ENCODE peak calls at places on chromosomes 12 and 14, in seven cellular contexts. X is small intestine; B is AG04450; F is trophoblast cell; T is CD8-positive, alpha-beta T cell; V is skeletal muscle cell; G is tibial nerve. L is an unnamed sample.

GRCh38 chr14:91613459-91614145 is 103.5 kb upstream of the PPP4R3A start:
- DNase-seq in X (no peak), B (no peak), F (no peak), T (no peak), V (no peak), G (no peak), L (no peak)

GRCh38 chr12:10397311-10397710 is 7.5 kb upstream of the KLRK1 start:
- DNase-seq in X (no peak), B (no peak), F (no peak), T (no peak), V (no peak), G (no peak), L (no peak)

GRCh38 chr12:62260733-62261683 is 804 bp downstream of the USP15 start:
- DNase-seq in X (peak), B (no peak), F (peak), T (peak), V (no peak), G (peak), L (peak)

GRCh38 chr14:105138551-105139111 is 29.9 kb downstream of the JAG2 start:
- DNase-seq in X (no peak), B (no peak), F (no peak), T (no peak), V (no peak), G (no peak), L (peak)

GRCh38 chr12:31557707-31558106 is 33.2 kb downstream of the DENND5B start:
- DNase-seq in X (no peak), B (no peak), F (no peak), T (no peak), V (no peak), G (no peak), L (no peak)

GRCh38 chr12:108572166-108572790 is 9.9 kb downstream of the ISCU start:
- DNase-seq in X (no peak), B (no peak), F (no peak), T (no peak), V (no peak), G (no peak), L (no peak)

GRCh38 chr12:65953621-65954020 is 129.3 kb downstream of the HMGA2 start:
- DNase-seq in X (no peak), B (peak), F (no peak), T (no peak), V (no peak), G (no peak), L (no peak)

GRCh38 chr14:51228890-51229289 is 11.2 kb upstream of the TMX1 start:
- DNase-seq in X (no peak), B (no peak), F (no peak), T (no peak), V (no peak), G (no peak), L (no peak)

GRCh38 chr12:77995436-77996167 is 164.9 kb downstream of the NAV3 start:
- DNase-seq in X (no peak), B (peak), F (no peak), T (no peak), V (peak), G (no peak), L (no peak)

GRCh38 chr12:9335867-9336266 is 127.7 kb upstream of the PZP start:
- DNase-seq in X (no peak), B (no peak), F (no peak), T (no peak), V (no peak), G (no peak), L (no peak)

GRCh38 chr14:74038015-74038859 is 19.1 kb downstream of the BBOF1 start:
- DNase-seq in X (peak), B (no peak), F (peak), T (no peak), V (no peak), G (peak), L (no peak)

GRCh38 chr14:100555436-100556067 is 31.7 kb downstream of the BEGAIN start:
- DNase-seq in X (no peak), B (no peak), F (no peak), T (no peak), V (no peak), G (no peak), L (no peak)

GRCh38 chr14:54356172-54356571 is 40.6 kb upstream of the CDKN3 start:
- DNase-seq in X (no peak), B (no peak), F (no peak), T (no peak), V (peak), G (no peak), L (no peak)

GRCh38 chr12:120249875-120250795 is 15.4 kb downstream of the PXN start:
- DNase-seq in X (no peak), B (no peak), F (peak), T (no peak), V (no peak), G (peak), L (peak)

GRCh38 chr12:89243786-89244185 is 108.5 kb downstream of the DUSP6 start:
- DNase-seq in X (no peak), B (no peak), F (peak), T (no peak), V (no peak), G (no peak), L (no peak)

GRCh38 chr12:90086281-90086680 is 377.6 kb upstream of the ATP2B1 start:
- DNase-seq in X (no peak), B (no peak), F (peak), T (no peak), V (no peak), G (no peak), L (no peak)

GRCh38 chr12:14770495-14771313 is 32.6 kb downstream of the WBP11 start:
- DNase-seq in X (peak), B (peak), F (peak), T (peak), V (peak), G (peak), L (peak)

GRCh38 chr12:57093412-57094193 is 4.7 kb downstream of the NAB2 start:
- DNase-seq in X (no peak), B (peak), F (peak), T (no peak), V (peak), G (peak), L (no peak)
- H3K4me3 ChIP-seq in X (no peak), B (peak), F (no peak), T (peak), V (peak), G (no peak), L (no peak)

GRCh38 chr14:102501751-102502315 is 7.7 kb downstream of the ANKRD9 start:
- DNase-seq in X (no peak), B (no peak), F (peak), T (no peak), V (no peak), G (no peak), L (no peak)

GRCh38 chr14:102498678-102499265 is 10.8 kb downstream of the ANKRD9 start:
- DNase-seq in X (no peak), B (no peak), F (no peak), T (no peak), V (no peak), G (no peak), L (no peak)

GRCh38 chr14:102499401-102500189 is 10.0 kb downstream of the ANKRD9 start:
- DNase-seq in X (no peak), B (no peak), F (no peak), T (no peak), V (no peak), G (no peak), L (no peak)

GRCh38 chr14:102500724-102501123 is 8.9 kb downstream of the ANKRD9 start:
- DNase-seq in X (no peak), B (no peak), F (no peak), T (no peak), V (no peak), G (no peak), L (no peak)

GRCh38 chr14:102500190-102500661 is 9.3 kb downstream of the ANKRD9 start:
- DNase-seq in X (no peak), B (no peak), F (peak), T (no peak), V (peak), G (peak), L (peak)
- H3K4me3 ChIP-seq in X (no peak), B (no peak), F (no peak), T (no peak), V (no peak), G (no peak), L (no peak)

DNA sequence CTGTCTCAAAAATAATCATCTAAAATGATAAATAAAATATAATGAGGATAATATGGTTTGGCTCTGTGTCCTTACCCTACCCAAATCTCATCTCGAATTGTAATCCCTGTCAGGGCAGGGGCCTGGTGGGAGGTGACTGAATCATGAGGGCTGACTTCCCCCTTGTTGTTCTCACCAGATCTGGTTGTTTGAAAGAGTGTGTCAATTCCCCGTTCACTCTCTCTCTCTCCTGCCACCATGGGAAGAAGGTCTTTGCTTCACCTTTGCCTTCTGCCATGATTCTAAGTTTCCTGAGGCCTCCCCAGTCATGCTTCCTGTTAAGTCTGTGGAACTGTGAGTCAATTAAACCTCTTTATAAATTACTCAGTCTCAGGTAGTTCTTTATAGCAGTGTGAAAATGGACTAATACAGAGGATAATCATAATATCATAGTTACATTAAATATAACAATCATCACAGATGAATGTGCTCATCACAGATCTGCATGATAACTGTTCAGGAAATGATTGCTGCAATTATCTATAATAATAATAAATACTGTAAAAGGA is 12.6 kb downstream of the EFCAB11 start:
- DNase-seq in X (no peak), B (no peak), F (no peak), T (no peak), V (no peak), G (no peak), L (no peak)
- H3K4me3 ChIP-seq in X (no peak), B (no peak), F (no peak), T (no peak), V (no peak), G (no peak), L (no peak)

DNA sequence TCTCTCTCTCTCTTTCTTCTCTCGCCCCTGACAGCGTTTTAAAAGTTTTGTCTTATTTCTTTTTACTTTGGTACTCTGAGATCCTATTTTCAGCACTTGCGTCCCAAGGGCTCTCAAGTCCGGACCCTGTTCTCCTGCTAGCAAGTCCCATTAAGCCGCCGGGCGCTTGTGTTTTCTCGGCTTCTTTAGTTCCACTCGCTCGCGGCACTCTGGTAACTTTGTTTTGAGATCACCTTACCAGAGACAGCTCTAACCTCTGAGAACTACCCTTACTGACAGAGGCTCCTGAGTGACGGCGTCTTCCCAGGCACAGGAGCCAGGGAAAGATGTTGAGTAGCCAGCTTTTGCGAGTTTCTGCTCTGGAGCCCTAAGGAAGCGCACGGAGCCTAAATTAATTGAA is 2.7 kb upstream of the MYF5 start:
- DNase-seq in X (no peak), B (no peak), F (peak), T (no peak), V (no peak), G (no peak), L (no peak)
- H3K4me3 ChIP-seq in X (no peak), B (no peak), F (no peak), T (no peak), V (peak), G (no peak), L (peak)

DNA sequence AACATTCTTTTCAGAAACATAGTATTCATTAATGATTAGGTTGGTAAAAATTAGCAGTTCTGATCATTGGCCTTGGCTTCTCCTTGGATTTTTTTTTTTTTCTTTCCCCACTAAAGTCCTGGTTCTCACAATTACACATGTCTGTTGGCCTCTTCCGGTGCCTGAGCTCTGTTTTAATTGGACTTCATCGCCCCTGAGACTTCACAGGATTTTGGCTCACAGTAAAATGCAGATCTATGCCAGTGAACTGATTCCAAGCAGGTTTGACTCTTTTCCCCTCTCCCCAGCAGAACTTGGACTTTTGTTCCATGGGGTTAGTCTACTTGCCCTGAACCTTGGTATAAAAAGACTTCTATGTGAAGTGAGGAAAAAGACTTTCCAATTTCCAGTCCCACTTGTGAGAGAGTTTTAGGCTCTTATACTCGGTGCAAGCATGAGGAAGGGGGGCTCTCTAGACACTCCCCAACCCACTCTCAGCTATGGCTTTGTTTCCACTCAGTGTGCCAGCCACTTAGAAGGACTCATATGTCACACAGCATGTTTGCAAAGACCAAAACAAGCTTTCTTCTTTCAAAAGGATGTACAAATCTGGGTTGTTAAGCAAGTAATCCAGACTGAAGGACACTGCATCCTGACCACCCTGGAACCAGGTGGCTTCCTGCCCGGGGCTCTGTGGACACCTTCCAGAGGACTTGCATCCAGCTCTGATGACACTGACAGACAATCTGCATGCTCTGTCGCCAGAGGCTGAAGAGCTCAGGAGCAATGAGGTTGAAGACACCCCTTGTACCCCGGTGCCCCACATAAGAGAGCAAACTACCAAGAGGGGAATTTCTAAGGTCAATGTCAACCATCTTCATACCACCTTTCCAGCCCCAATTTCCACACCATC is 221.8 kb upstream of the EGLN3 start:
- DNase-seq in X (no peak), B (no peak), F (no peak), T (no peak), V (no peak), G (no peak), L (no peak)
- H3K4me3 ChIP-seq in X (no peak), B (no peak), F (no peak), T (no peak), V (no peak), G (no peak), L (no peak)

DNA sequence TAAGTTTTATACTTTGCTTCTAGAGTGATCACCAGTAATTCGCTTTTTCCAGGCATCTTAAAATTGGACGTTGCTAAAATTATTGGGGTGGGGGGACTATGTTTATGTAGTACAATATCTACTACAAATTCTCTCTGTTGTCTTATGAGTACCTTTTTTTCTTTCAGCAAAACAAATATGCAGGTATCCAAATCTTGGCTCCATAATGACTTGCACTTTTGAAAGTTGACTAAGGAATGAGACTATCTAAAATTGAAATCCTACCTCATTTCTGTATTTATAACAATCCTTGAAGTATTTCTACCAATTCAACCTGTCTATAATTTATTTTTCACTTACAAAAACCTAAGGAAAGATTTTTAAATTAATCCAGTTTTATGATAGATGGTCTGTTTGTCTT is 2.4 kb downstream of the DYNC1H1 start:
- DNase-seq in X (no peak), B (no peak), F (no peak), T (no peak), V (no peak), G (no peak), L (no peak)
- H3K4me3 ChIP-seq in X (no peak), B (peak), F (no peak), T (no peak), V (peak), G (no peak), L (no peak)

GRCh38 chr14:75430106-75430505 is 2.3 kb downstream of the JDP2 start:
- DNase-seq in X (no peak), B (no peak), F (no peak), T (no peak), V (no peak), G (peak), L (no peak)
- H3K4me3 ChIP-seq in X (no peak), B (peak), F (no peak), T (no peak), V (peak), G (no peak), L (no peak)

DNA sequence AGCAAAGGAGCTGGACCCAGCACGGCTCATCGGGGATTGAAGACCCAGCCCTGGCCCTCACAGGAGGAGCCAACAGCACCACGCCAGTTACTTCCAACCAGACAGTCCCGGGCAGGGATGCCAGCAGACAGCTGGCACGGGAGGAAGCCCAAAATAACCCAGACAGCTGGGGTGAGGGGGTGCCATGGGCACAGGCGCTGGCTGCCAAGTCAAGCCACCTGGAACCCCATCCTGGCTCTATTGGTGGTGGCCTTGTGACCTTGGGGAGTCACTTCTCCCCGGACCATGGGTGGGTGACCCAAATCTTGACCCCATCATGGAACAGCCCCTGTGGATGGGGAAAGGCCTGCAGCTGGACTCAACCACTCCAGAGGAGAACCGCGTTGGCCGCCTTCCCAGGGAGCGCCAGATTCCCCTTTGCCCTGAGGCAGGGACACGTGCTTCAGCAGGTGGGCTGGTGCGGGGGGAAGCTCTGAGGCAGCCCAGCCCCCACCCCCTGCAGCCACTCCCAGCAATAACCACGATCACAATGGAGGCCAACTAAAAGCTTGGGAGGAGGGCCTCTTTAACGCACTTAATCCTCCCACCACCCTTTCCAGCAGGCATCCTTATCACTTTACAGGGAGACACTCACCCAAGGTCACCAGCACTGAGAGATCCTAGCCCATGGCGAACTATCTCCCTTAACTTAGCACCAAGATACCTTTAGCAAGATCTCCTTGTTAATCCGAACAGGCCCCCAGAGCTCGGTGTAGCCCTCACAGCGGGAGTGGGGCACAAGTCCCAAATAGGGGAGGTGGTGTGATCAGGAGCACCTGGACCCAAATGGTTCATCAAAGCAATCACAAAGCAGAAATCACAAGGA is 4.7 kb upstream of the RHOF start:
- DNase-seq in X (peak), B (no peak), F (peak), T (no peak), V (no peak), G (peak), L (peak)
- H3K4me3 ChIP-seq in X (peak), B (peak), F (no peak), T (peak), V (peak), G (no peak), L (peak)

GRCh38 chr12:124390442-124391116 is 95.7 kb downstream of the RFLNA start:
- DNase-seq in X (peak), B (no peak), F (peak), T (no peak), V (no peak), G (no peak), L (no peak)

GRCh38 chr12:124388038-124388676 is 93.3 kb downstream of the RFLNA start:
- DNase-seq in X (no peak), B (no peak), F (no peak), T (no peak), V (no peak), G (no peak), L (no peak)

GRCh38 chr12:124391340-124392261 is 96.7 kb downstream of the RFLNA start:
- DNase-seq in X (no peak), B (no peak), F (peak), T (peak), V (no peak), G (peak), L (peak)

GRCh38 chr12:124388679-124389536 is 94.0 kb downstream of the RFLNA start:
- DNase-seq in X (peak), B (peak), F (peak), T (peak), V (peak), G (peak), L (peak)

GRCh38 chr12:124389537-124390441 is 94.9 kb downstream of the RFLNA start:
- DNase-seq in X (peak), B (no peak), F (peak), T (no peak), V (no peak), G (no peak), L (peak)
- H3K4me3 ChIP-seq in X (no peak), B (peak), F (no peak), T (no peak), V (peak), G (peak), L (peak)